ENCODE peak calls at places on chromosomes 3 and 15, in six cellular contexts. B, J, K, T, X and V are unnamed samples.

GRCh38 chr3:157333551-157333991 is 103.1 kb upstream of the PTX3 start:
- DNase-seq in B (no peak), J (no peak), K (no peak), T (peak), X (no peak), V (no peak)

GRCh38 chr3:21294768-21295167 is 456.2 kb downstream of the ZNF385D start:
- DNase-seq in B (no peak), J (no peak), K (no peak), T (peak), X (no peak), V (no peak)

GRCh38 chr15:68429691-68430470 is 2.1 kb downstream of the ITGA11 start:
- DNase-seq in B (no peak), J (no peak), K (no peak), T (no peak), X (no peak), V (no peak)

GRCh38 chr3:126535636-126536035 is 11.7 kb downstream of the CHST13 start:
- DNase-seq in B (no peak), J (no peak), K (no peak), T (no peak), X (no peak), V (no peak)

GRCh38 chr15:63223463-63223862 is 34.1 kb downstream of the RAB8B start:
- DNase-seq in B (no peak), J (no peak), K (no peak), T (no peak), X (no peak), V (no peak)

GRCh38 chr3:158267015-158267414 is 157.1 kb downstream of the RSRC1 start:
- DNase-seq in B (no peak), J (no peak), K (no peak), T (peak), X (no peak), V (peak)

GRCh38 chr15:75639191-75639708 is 774 bp downstream of the IMP3 start:
- DNase-seq in B (no peak), J (no peak), K (no peak), T (peak), X (no peak), V (no peak)

GRCh38 chr15:70557506-70558258 is 205.7 kb downstream of the UACA start:
- DNase-seq in B (no peak), J (no peak), K (no peak), T (no peak), X (peak), V (peak)

GRCh38 chr3:46110701-46111493 is 83.6 kb upstream of the XCR1 start:
- DNase-seq in B (no peak), J (no peak), K (no peak), T (peak), X (no peak), V (peak)

GRCh38 chr3:25021816-25022215 is 406.2 kb upstream of the RARB start:
- DNase-seq in B (no peak), J (no peak), K (peak), T (peak), X (no peak), V (peak)